ENCODE peak calls at places on chromosomes 4 and X, in four cellular contexts. P is HCT116, O is mesenchymal stem cell, Y is PC-3. T is an unnamed sample.

GRCh38 chr4:18077808-18078207 is 56.3 kb upstream of the LCORL start:
- DNase-seq in P (no peak), O (no peak), Y (no peak), T (no peak)

GRCh38 chr4:170743633-170744032 is 653.9 kb upstream of the AADAT start:
- DNase-seq in O (no peak), P (no peak), Y (no peak), T (peak; percentile 17)

GRCh38 chrX:1554469-1555210 is 17.7 kb upstream of the P2RY8 start:
- DNase-seq in O (no peak), P (no peak), Y (no peak), T (no peak)

GRCh38 chr4:683982-684571 is 4.9 kb downstream of the SLC49A3 start:
- DNase-seq in Y (peak; percentile 49), P (peak; percentile 51), O (peak; percentile 62), T (peak; percentile 85)

GRCh38 chr4:151807220-151807619 is 46.4 kb upstream of the GATB start:
- DNase-seq in O (no peak), Y (peak; percentile 14), P (no peak), T (no peak)

GRCh38 chr4:16597829-16598228 is 300.6 kb downstream of the LDB2 start:
- DNase-seq in Y (peak; percentile 31), O (peak; percentile 77), P (no peak), T (peak; percentile 9)

GRCh38 chrX:2237976-2238375 is 262.8 kb downstream of the DHRSX start:
- DNase-seq in Y (no peak), P (no peak), O (no peak), T (no peak)

GRCh38 chr4:174764105-174764729 is 64.8 kb downstream of the GLRA3 start:
- DNase-seq in P (peak; percentile 40), O (peak; percentile 56), Y (peak; percentile 62), T (peak; percentile 76)

GRCh38 chr4:10173039-10173753 is 56.6 kb upstream of the WDR1 start:
- DNase-seq in O (no peak), P (no peak), Y (no peak), T (peak; percentile 26)

GRCh38 chr4:139593091-139593564 is 37.1 kb upstream of the SETD7 start:
- DNase-seq in Y (no peak), P (no peak), O (peak; percentile 79), T (peak; percentile 47)

GRCh38 chrX:39367429-39367828 is 566.2 kb downstream of the MID1IP1 start:
- DNase-seq in O (no peak), Y (no peak), P (no peak), T (peak; percentile 28)

GRCh38 chr4:184066584-184067300 is 150.9 kb downstream of the ENPP6 start:
- DNase-seq in P (no peak), Y (no peak), O (peak; percentile 55), T (peak; percentile 24)

GRCh38 chr4:166165829-166166420 is 292.9 kb downstream of the TLL1 start:
- DNase-seq in O (peak; percentile 79), Y (peak; percentile 82), P (peak; percentile 77), T (peak; percentile 85)

GRCh38 chr4:119212964-119213606 is 572 bp downstream of the USP53 start:
- DNase-seq in O (peak; percentile 97), P (peak; percentile 89), Y (peak; percentile 78), T (peak; percentile 90)

GRCh38 chr4:6043843-6044242 is 25.6 kb upstream of the C4orf50 start:
- DNase-seq in O (no peak), Y (no peak), P (no peak), T (no peak)

GRCh38 chr4:71052034-71052433 is 58.6 kb downstream of the DCK start:
- DNase-seq in O (no peak), P (no peak), Y (no peak), T (no peak)

GRCh38 chr4:151315212-151315886 is 10.1 kb downstream of the SH3D19 start:
- DNase-seq in Y (peak; percentile 66), P (peak; percentile 54), O (no peak), T (no peak)

GRCh38 chrX:48919360-48919821 is 567 bp upstream of the PIM2 start:
- DNase-seq in O (no peak), Y (no peak), P (no peak), T (no peak)

GRCh38 chr4:1136028-1136427 is 22.7 kb upstream of the RNF212 start:
- DNase-seq in P (no peak), Y (no peak), O (peak; percentile 37), T (peak; percentile 72)

GRCh38 chr4:78876568-78877320 is 62.5 kb downstream of the PAQR3 start:
- DNase-seq in Y (no peak), O (no peak), P (no peak), T (no peak)

GRCh38 chr4:145739840-145740239 is 59.9 kb downstream of the C4orf51 start:
- DNase-seq in O (no peak), P (no peak), Y (no peak), T (peak; percentile 48)

GRCh38 chr4:39255266-39255665 is 72.9 kb downstream of the WDR19 start:
- DNase-seq in Y (peak; percentile 68), P (no peak), O (peak; percentile 25), T (no peak)

GRCh38 chr4:41155194-41155830 is 59.0 kb downstream of the APBB2 start:
- DNase-seq in Y (no peak), O (peak; percentile 90), P (no peak), T (peak; percentile 26)

GRCh38 chrX:25158635-25159034 is 142.9 kb upstream of the ARX start:
- DNase-seq in P (no peak), O (no peak), Y (no peak), T (no peak)

GRCh38 chr4:107034982-107035710 is 967 bp downstream of the DKK2 start:
- DNase-seq in Y (no peak), O (peak; percentile 44), P (no peak), T (peak; percentile 53)

GRCh38 chrX:20595928-20596550 is 329.3 kb upstream of the RPS6KA3 start:
- DNase-seq in O (peak; percentile 18), P (no peak), Y (peak; percentile 72), T (peak; percentile 13)

GRCh38 chr4:26061248-26061986 is 147.4 kb downstream of the SMIM20 start:
- DNase-seq in O (peak; percentile 59), Y (peak; percentile 77), P (peak; percentile 63), T (peak; percentile 63)

GRCh38 chrX:124619710-124620109 is 273.3 kb downstream of the SH2D1A start:
- DNase-seq in P (no peak), Y (no peak), O (no peak), T (no peak)

GRCh38 chr4:167238226-167238625 is 3.9 kb upstream of the SPOCK3 start:
- DNase-seq in O (no peak), P (no peak), Y (no peak), T (no peak)

GRCh38 chr4:167234388-167234881 is at the start of gene SPOCK3:
- DNase-seq in P (peak; percentile 18), Y (peak; percentile 44), O (peak; percentile 44), T (peak; percentile 70)

GRCh38 chr4:167230744-167231143 is 3.5 kb downstream of the SPOCK3 start:
- DNase-seq in Y (no peak), P (no peak), O (no peak), T (no peak)

GRCh38 chr4:167233523-167234387 is 539 bp downstream of the SPOCK3 start:
- DNase-seq in Y (peak; percentile 26), P (no peak), O (peak; percentile 26), T (peak; percentile 28)

DNA sequence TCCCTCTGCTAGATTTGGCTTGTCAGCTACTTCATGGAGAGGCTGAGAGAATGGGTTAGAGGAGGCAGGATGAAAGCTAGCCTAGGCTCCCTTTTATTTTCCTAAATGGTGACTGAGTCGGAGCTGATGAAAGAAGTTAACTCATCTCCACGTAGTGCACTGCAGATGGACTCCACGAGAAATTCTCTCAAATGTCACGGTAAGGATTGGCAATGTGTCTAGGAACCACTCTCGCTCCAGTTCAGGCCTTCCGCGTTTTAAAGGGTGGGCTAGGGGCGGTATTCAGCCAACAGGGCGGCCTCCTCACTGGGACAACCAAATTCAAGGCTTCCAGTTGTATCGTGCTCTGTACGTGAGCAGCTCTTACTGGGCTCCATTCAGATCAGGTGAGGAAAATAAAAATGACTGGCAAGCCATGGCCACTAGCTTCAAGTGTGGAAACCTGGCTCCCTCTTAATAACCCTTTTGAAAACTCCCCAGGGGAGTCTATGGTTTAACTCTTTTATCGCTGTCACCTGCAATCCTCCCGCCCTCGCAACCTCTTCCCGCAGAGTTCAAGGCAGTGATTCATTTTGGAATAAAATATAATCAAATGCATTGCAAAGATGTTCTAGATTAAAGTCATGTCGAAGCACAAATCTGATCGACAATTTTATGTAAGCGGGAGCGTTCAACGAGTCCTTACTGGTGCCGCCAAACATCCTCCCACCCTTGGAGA is 1.3 kb downstream of the SPOCK3 start:
- DNase-seq in Y (no peak), P (no peak), O (no peak), T (no peak)
- H2AFZ ChIP-seq in Y (no peak overlapping the region), P (peak overlapping the region; percentile 70), O (no peak overlapping the region), T (peak overlapping the region; percentile 64)

GRCh38 chr4:98780111-98780549 is 121.7 kb upstream of the TSPAN5 start:
- DNase-seq in O (peak; percentile 64), Y (no peak), P (no peak), T (peak; percentile 70)

GRCh38 chr4:98780926-98781325 is 122.5 kb upstream of the TSPAN5 start:
- DNase-seq in O (no peak), Y (no peak), P (no peak), T (no peak)

GRCh38 chr4:98786866-98787265 is 128.5 kb upstream of the TSPAN5 start:
- DNase-seq in O (peak; percentile 8), P (no peak), Y (no peak), T (no peak)

GRCh38 chr4:98781641-98782348 is 123.4 kb upstream of the TSPAN5 start:
- DNase-seq in P (no peak), O (no peak), Y (no peak), T (no peak)

DNA sequence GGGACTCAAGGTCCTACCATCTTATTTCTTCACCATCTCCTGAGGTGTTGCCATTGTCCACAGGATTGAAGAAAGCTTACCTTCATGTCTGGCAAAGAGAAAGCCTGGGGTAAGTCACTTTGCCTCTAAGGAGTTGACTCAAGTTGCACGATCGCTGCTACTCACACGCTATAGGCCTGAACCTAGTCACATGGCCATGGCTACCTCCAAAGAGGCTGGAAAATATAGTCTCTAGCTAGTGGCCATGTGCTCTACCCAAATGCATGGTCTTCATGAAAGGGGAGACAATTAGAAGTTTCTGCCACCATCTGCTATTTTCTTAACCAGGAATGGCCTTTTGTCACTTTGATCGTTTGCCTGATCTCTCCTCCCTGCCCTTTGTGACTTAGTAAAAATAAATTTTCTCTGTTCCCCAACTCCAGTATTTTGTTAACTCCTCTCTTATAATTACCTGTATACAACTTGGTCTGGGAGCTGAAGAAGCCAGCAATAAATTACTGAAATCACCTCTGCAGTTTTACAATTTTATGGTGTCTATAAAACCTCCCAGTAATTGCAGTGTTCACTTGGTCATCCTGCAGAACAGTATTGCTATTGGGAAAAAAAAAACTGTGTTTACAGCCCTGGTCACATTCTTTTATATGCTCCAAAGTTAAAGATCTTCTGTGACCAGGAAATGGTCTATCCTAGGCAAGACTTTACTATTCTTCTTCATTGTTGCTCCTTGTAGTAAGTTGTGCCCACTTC is 126.7 kb upstream of the TSPAN5 start:
- DNase-seq in Y (no peak), P (no peak), O (no peak), T (peak; percentile 23)
- H2AFZ ChIP-seq in Y (no peak overlapping the region), P (no peak overlapping the region), O (no peak overlapping the region), T (no peak overlapping the region)

GRCh38 chrX:109773374-109773773 is 40.3 kb upstream of the ACSL4 start:
- DNase-seq in P (no peak), O (no peak), Y (no peak), T (no peak)
- H2AFZ ChIP-seq in P (no peak overlapping the region), O (no peak overlapping the region), Y (no peak overlapping the region), T (no peak overlapping the region)

DNA sequence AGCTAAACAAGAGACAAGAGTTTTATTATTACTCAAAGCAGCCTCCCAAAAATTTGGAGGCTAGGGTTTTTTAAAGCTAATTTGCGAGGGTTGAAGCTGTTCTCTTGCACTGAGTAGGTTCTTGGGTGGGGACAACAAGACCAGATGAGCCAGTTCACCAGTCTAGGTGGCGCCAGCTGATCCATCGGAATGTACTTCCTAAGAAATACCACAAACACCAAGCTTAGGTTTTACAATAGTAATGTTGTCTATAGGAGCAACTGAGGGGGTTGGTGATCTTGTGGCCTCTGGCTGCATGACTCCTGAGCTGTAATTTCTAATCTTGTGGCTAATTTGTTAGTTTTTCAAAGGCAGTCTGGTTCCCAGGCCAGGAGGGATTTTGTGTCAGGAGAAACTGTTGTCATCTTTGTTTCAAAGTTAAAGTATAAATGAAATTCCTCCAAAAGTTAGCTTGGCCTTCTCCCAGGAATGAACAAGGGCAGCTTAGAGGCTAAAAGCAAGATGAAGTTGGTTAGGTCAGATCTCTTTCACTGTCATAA is 130.6 kb downstream of the SLC7A11 start:
- DNase-seq in O (peak; percentile 7), P (peak; percentile 18), Y (peak; percentile 62), T (no peak)
- H2AFZ ChIP-seq in O (no peak overlapping the region), P (peak overlapping the region; percentile 19), Y (no peak overlapping the region), T (no peak overlapping the region)